ENCODE peak calls at places on chromosome 13, in five cellular contexts. T, U, P, Y and Q are unnamed samples.

GRCh38 chr13:71148391-71148790 is 718.6 kb downstream of the DACH1 start:
- DNase-seq in Y (no peak), U (no peak), T (no peak), P (no peak), Q (no peak)

GRCh38 chr13:74867460-74867859 is 614.5 kb downstream of the TBC1D4 start:
- DNase-seq in Y (no peak), P (no peak), U (no peak), T (no peak), Q (no peak)

GRCh38 chr13:90400372-90400771 is 947.1 kb upstream of the MIR17HG start:
- DNase-seq in Y (no peak), T (no peak), U (no peak), P (no peak), Q (no peak)

GRCh38 chr13:98157188-98157587 is 14.3 kb downstream of the FARP1 start:
- DNase-seq in P (no peak), T (no peak), Y (no peak), U (peak), Q (no peak)

GRCh38 chr13:113667771-113668490 is 912 bp downstream of the GRK1 start:
- DNase-seq in Y (peak), U (no peak), T (no peak), P (no peak), Q (no peak)

GRCh38 chr13:57345526-57345925 is 178.5 kb downstream of the PRR20E start:
- DNase-seq in T (no peak), U (no peak), P (no peak), Y (no peak), Q (no peak)

GRCh38 chr13:102597029-102598015 is 536 bp downstream of the TPP2 start:
- DNase-seq in P (peak), Y (peak), T (no peak), U (peak), Q (no peak)

GRCh38 chr13:98068511-98068910 is 74.4 kb upstream of the FARP1 start:
- DNase-seq in T (no peak), U (no peak), Y (no peak), P (no peak), Q (no peak)

GRCh38 chr13:100506600-100507422 is 81.8 kb downstream of the GGACT start:
- DNase-seq in U (no peak), P (no peak), T (no peak), Y (no peak), Q (no peak)

GRCh38 chr13:109897988-109898623 is 111.7 kb upstream of the IRS2 start:
- DNase-seq in T (no peak), P (no peak), Y (no peak), U (no peak), Q (no peak)

GRCh38 chr13:109816979-109817275 is 30.5 kb upstream of the IRS2 start:
- DNase-seq in U (peak), P (no peak), T (no peak), Y (no peak), Q (no peak)

GRCh38 chr13:65188691-65189090 is 2041.4 kb downstream of the PCDH9 start:
- DNase-seq in Y (no peak), T (no peak), U (no peak), P (no peak), Q (no peak)

GRCh38 chr13:95335667-95336066 is 34.4 kb upstream of the ABCC4 start:
- DNase-seq in U (no peak), T (no peak), Y (no peak), P (no peak), Q (no peak)

GRCh38 chr13:95540848-95541247 is 11.7 kb upstream of the CLDN10 start:
- DNase-seq in T (no peak), Y (no peak), P (no peak), U (no peak), Q (peak)

GRCh38 chr13:112417079-112417478 is 40.9 kb downstream of the SPACA7 start:
- DNase-seq in U (no peak), T (no peak), P (no peak), Y (no peak), Q (no peak)

GRCh38 chr13:49421391-49421790 is 22.5 kb downstream of the CAB39L start:
- DNase-seq in T (no peak), Y (no peak), U (no peak), P (no peak), Q (no peak)

GRCh38 chr13:91468301-91468700 is 69.9 kb downstream of the GPC5 start:
- DNase-seq in Y (no peak), P (no peak), T (no peak), U (peak), Q (no peak)

GRCh38 chr13:112882555-112883024 is 86.4 kb upstream of the MCF2L start:
- DNase-seq in U (no peak), T (no peak), Y (no peak), P (no peak), Q (no peak)

GRCh38 chr13:50531917-50532899 is 311.3 kb downstream of the DLEU7 start:
- DNase-seq in P (no peak), T (no peak), Y (no peak), U (peak), Q (no peak)

GRCh38 chr13:40618581-40619478 is 47.6 kb downstream of the FOXO1 start:
- DNase-seq in U (no peak), T (no peak), Y (no peak), P (no peak), Q (no peak)

GRCh38 chr13:75258159-75258782 is 223.7 kb downstream of the TBC1D4 start:
- DNase-seq in P (no peak), T (no peak), Y (no peak), U (peak), Q (no peak)

GRCh38 chr13:103203750-103204330 is 137.6 kb upstream of the SLC10A2 start:
- DNase-seq in T (no peak), Y (no peak), U (no peak), P (no peak), Q (no peak)

GRCh38 chr13:38664920-38665319 is 22.0 kb upstream of the FREM2 start:
- DNase-seq in P (no peak), T (no peak), U (no peak), Y (no peak), Q (no peak)

GRCh38 chr13:49247722-49248432 is at the start of gene CDADC1:
- DNase-seq in Y (peak), T (peak), P (peak), U (peak), Q (peak)

GRCh38 chr13:97574926-97575325 is 141.0 kb downstream of the RAP2A start:
- DNase-seq in T (no peak), P (no peak), U (peak), Y (no peak), Q (peak)

GRCh38 chr13:108595416-108596257 is 33.8 kb upstream of the MYO16 start:
- DNase-seq in T (no peak), P (no peak), U (no peak), Y (no peak), Q (no peak)

GRCh38 chr13:27523345-27524073 is 73.1 kb upstream of the MTIF3 start:
- DNase-seq in Y (no peak), P (no peak), T (no peak), U (no peak), Q (no peak)

GRCh38 chr13:84684048-84684662 is 801.9 kb upstream of the SLITRK1 start:
- DNase-seq in T (no peak), U (no peak), P (no peak), Y (no peak), Q (no peak)

GRCh38 chr13:43558942-43559341 is 227.8 kb downstream of the ENOX1 start:
- DNase-seq in P (no peak), U (no peak), T (no peak), Y (peak), Q (no peak)

GRCh38 chr13:67223742-67224141 is 6.4 kb downstream of the PCDH9 start:
- DNase-seq in T (no peak), Y (no peak), U (peak), P (no peak), Q (no peak)

GRCh38 chr13:44557986-44558385 is 18.1 kb downstream of the TSC22D1 start:
- DNase-seq in P (no peak), U (no peak), T (no peak), Y (no peak), Q (no peak)

GRCh38 chr13:49356224-49356623 is 87.6 kb downstream of the CAB39L start:
- DNase-seq in Y (no peak), U (peak), P (no peak), T (no peak), Q (no peak)

GRCh38 chr13:84658881-84659661 is 776.8 kb upstream of the SLITRK1 start:
- DNase-seq in U (peak), Y (no peak), T (no peak), P (no peak), Q (no peak)

GRCh38 chr13:93344048-93344447 is 117.4 kb downstream of the GPC6 start:
- DNase-seq in Y (no peak), U (no peak), T (no peak), P (no peak), Q (no peak)

GRCh38 chr13:99756281-99756680 is 215.3 kb downstream of the ZIC5 start:
- DNase-seq in P (no peak), Y (no peak), U (no peak), T (no peak), Q (no peak)

GRCh38 chr13:64471916-64472315 is 2758.2 kb downstream of the PCDH9 start:
- DNase-seq in Y (no peak), U (peak), T (no peak), P (no peak), Q (no peak)

GRCh38 chr13:33676700-33677048 is 141.3 kb upstream of the RFC3 start:
- DNase-seq in Y (peak), U (peak), T (no peak), P (no peak), Q (no peak)
- H3K27ac ChIP-seq in Y (peak), U (no peak), T (no peak), P (no peak), Q (no peak)

DNA sequence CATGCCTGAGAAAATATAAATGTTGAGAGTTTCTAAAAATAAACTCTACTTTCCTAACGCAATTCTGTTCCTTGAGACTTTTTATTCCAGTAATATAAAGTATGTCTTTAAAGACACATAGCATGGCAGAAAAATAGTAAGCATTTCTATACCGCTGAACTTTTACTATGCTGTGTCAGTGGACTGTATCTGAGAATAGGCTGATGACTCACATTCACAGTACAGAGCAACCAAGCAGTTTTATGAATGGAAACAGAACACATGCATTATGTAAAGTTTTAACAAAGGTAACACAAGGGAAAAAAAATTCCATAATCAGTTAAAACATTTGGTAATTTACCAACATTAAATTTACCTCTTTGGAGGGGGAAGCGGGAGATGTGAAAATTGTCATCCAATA is 38.4 kb downstream of the ZDHHC20 start:
- DNase-seq in Y (no peak), U (peak), T (no peak), P (no peak), Q (no peak)
- H3K27ac ChIP-seq in Y (no peak), U (no peak), T (no peak), P (no peak), Q (no peak)

DNA sequence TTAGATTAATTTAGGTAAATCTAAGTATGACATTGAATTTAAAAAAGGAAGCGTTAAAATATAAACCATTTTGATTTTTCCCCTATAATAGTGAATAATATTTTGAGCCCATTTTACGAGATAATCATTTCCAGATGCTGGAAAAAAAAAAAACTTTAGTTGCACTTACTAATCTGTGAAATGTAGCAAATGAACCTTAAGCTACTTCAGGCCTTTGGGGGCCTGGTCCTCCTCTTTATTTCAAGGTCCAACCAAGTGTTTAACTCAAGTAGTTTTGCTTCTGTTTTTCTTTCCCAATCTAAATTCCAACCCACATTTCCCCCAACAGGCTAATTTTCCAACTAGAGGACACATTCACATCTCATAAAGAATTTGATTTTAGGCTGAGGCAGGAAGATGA is 101.2 kb downstream of the TNFRSF19 start:
- DNase-seq in T (no peak), P (no peak), Y (no peak), U (no peak), Q (no peak)
- H3K27ac ChIP-seq in T (no peak), P (no peak), Y (no peak), U (peak), Q (no peak)

DNA sequence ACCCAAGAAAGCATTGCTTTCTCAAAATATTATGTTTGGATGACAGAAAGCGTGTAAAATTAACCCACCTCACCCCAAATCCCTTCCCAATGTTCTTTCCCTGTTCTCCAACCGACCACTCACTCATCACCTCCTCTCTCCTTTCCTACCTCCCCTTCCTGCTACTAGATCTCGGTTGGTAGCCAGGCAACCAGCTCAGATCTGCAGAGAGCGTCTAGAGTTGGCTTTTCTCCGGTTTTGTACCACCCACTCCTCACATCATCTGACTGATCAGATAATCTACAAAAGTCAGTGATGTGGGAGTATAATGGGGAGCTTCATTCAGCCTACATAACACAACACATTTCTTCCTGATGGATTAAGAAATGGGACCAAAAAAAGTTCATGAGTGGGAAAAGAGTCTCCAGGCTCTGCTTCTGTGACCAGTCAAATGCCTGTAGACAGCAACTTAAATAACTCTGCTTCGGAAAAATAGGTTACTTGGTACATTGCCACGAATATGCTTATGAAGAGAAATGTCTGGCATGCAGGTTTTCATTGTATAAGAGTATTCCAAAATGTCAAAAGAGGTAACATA is 279.9 kb downstream of the DCLK1 start:
- DNase-seq in Y (no peak), T (no peak), P (no peak), U (no peak), Q (no peak)
- H3K27ac ChIP-seq in Y (no peak), T (no peak), P (no peak), U (no peak), Q (no peak)

GRCh38 chr13:80463673-80464352 is 122.9 kb upstream of the SPRY2 start:
- DNase-seq in Y (no peak), P (no peak), T (no peak), U (no peak), Q (no peak)

GRCh38 chr13:80469105-80469840 is 128.3 kb upstream of the SPRY2 start:
- DNase-seq in T (no peak), U (no peak), Y (no peak), P (no peak), Q (no peak)

GRCh38 chr13:80462037-80462436 is 121.1 kb upstream of the SPRY2 start:
- DNase-seq in P (no peak), Y (no peak), U (no peak), T (no peak), Q (no peak)

GRCh38 chr13:80462567-80462966 is 121.6 kb upstream of the SPRY2 start:
- DNase-seq in U (no peak), P (no peak), T (no peak), Y (no peak), Q (no peak)

DNA sequence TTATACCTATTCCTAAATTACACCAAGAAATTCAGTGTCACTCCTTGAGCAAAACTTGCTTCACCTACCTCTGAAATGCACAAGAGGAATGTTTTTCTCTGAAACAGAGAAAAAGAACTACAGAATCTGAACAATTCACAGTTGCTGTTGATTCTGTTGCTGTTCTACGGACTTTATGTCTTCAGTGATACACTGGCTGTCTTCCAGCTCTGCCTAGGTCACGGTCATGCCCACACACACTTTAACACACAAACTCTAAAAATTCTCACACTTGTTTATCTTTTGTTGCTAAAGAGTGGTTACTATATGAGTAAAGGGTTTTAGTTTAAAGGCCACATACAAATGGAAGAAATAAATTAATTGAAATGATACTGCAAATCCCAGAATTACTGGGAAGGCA is 124.4 kb upstream of the SPRY2 start:
- DNase-seq in P (no peak), Y (no peak), U (no peak), T (no peak), Q (no peak)
- H3K27ac ChIP-seq in P (no peak), Y (no peak), U (no peak), T (no peak), Q (no peak)

GRCh38 chr13:33017410-33017929 is 1.2 kb downstream of the KL start:
- DNase-seq in T (no peak), P (no peak), U (peak), Y (peak), Q (no peak)

GRCh38 chr13:33015275-33015674 is 948 bp upstream of the KL start:
- DNase-seq in U (no peak), Y (no peak), T (no peak), P (no peak), Q (no peak)

GRCh38 chr13:33016414-33017409 is at the start of gene KL:
- DNase-seq in P (no peak), T (no peak), Y (peak), U (no peak), Q (no peak)

GRCh38 chr13:33015791-33016323 is 366 bp upstream of the KL start:
- DNase-seq in P (no peak), T (no peak), Y (peak), U (no peak), Q (no peak)

DNA sequence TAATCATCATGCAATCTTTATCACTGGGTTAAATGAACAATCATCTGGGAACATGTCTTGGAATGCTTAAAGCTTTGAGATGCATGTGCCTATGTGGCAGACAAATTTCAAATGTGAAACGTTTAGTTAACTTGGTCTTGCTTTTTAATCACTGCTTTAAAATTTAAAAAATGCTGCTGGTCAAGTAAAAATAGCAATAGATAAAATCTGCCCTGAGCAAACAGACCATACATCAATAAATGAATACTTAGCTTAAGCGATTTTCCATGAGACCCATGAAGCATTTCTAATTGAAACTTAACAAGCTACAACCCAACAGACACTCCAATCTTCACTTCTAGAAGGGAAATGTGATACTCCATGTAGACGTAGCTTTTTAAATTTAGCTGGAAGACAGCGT is 1.9 kb upstream of the KL start:
- DNase-seq in U (no peak), Y (no peak), P (no peak), T (no peak), Q (no peak)
- H3K27ac ChIP-seq in U (no peak), Y (peak), P (no peak), T (no peak), Q (no peak)

DNA sequence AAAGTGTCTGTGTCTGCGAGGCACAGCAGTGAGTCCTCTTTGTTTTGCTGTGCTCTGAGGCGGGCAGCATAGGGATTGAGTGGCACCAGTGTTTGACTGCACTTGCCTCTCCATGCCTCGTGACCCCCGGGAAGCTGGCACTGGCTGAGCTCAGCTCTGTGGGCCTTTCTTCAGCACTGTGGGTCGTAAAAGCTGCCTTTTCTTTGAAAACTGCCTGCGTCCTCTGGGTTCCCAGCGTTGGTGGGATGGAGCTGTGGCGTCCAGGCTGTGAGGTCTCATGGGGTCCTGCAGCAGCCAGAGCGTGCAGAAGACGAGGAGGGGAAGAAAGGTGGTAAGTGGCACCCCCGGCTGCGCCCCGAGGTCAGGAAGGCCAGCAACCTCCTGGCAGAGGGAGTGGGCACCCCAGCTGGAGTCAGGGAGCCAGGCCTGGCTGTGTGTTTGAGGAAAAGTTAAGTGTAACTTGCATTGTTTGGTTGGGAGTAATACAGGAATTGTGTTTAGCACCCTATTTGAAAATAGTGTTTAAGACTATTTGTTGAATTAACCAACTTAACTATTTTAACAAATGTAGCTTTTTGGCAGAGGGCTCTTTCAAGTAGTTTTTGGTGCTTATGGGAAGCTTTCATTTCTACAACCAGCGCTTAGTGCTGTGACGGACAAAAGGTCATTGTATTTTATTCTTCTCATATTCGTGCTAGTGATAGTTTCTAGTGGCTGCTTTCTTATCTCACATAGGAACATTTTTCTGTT is 79.3 kb upstream of the TEX29 start:
- DNase-seq in T (no peak), P (no peak), Y (no peak), U (no peak), Q (no peak)
- H3K27ac ChIP-seq in T (no peak), P (no peak), Y (no peak), U (no peak), Q (peak)